ENCODE peak calls at places on chromosome 11, in nine cellular contexts. C is NCI-H774; O is activated naive CD8-positive, alpha-beta T cell treated with anti-CD3 and anti-CD28 coated beads for 36 hours; F is T-helper 1 cell; N is SW480; W is T-helper 2 cell; P is IMR-90; R is nucleus accumbens; Y is cardiac septum. U is an unnamed sample.

GRCh38 chr11:2549080-2549479 is 104.3 kb downstream of the KCNQ1 start:
- DNase-seq in C (no peak), O (no peak), F (no peak), N (no peak), W (no peak), P (no peak), R (no peak), Y (peak), U (no peak)

GRCh38 chr11:61334434-61335354 is 1.7 kb downstream of the TKFC start:
- DNase-seq in C (no peak), O (no peak), F (no peak), N (peak), W (no peak), P (peak), R (no peak), Y (peak), U (no peak)

GRCh38 chr11:67596753-67597300 is 9.9 kb upstream of the NDUFV1 start:
- DNase-seq in C (no peak), O (no peak), F (no peak), N (no peak), W (no peak), P (no peak), R (no peak), Y (no peak), U (no peak)

GRCh38 chr11:130642994-130643393 is 194.5 kb downstream of the ADAMTS15 start:
- DNase-seq in C (no peak), O (no peak), F (no peak), N (no peak), W (no peak), P (no peak), R (no peak), Y (no peak), U (no peak)

GRCh38 chr11:66951135-66951534 is 7.0 kb downstream of the PC start:
- DNase-seq in C (no peak), O (no peak), F (no peak), N (no peak), W (no peak), P (no peak), R (no peak), Y (no peak), U (no peak)

GRCh38 chr11:107928046-107928766 is at the start of gene RAB39A:
- DNase-seq in C (peak), O (peak), F (peak), N (peak), W (peak), P (peak), R (peak), Y (peak), U (peak)

GRCh38 chr11:45941285-45941684 is 18.8 kb downstream of the LARGE2 start:
- DNase-seq in C (no peak), O (no peak), F (no peak), N (no peak), W (no peak), P (no peak), R (no peak), Y (no peak), U (no peak)

GRCh38 chr11:8098361-8098760 is 17.4 kb downstream of the TUB start:
- DNase-seq in C (no peak), O (no peak), F (no peak), N (no peak), W (no peak), P (peak), R (no peak), Y (no peak), U (no peak)

GRCh38 chr11:62880803-62881578 is at the start of gene SLC3A2:
- DNase-seq in C (peak), O (peak), F (peak), N (peak), W (peak), P (peak), R (peak), Y (peak), U (peak)

GRCh38 chr11:113048820-113049555 is 87.8 kb downstream of the NCAM1 start:
- DNase-seq in C (no peak), O (no peak), F (no peak), N (no peak), W (no peak), P (no peak), R (no peak), Y (no peak), U (no peak)

GRCh38 chr11:79594839-79595238 is 154.0 kb upstream of the TENM4 start:
- DNase-seq in C (no peak), O (no peak), F (no peak), N (no peak), W (no peak), P (no peak), R (no peak), Y (no peak), U (no peak)

GRCh38 chr11:9643751-9644150 is 20.1 kb upstream of the SWAP70 start:
- DNase-seq in C (no peak), O (no peak), F (no peak), N (no peak), W (no peak), P (no peak), R (no peak), Y (no peak), U (no peak)

GRCh38 chr11:1163911-1164735 is 6.4 kb downstream of the MUC5AC start:
- DNase-seq in C (no peak), O (no peak), F (no peak), N (no peak), W (no peak), P (no peak), R (no peak), Y (no peak), U (no peak)

GRCh38 chr11:117806906-117807305 is 9.9 kb upstream of the DSCAML1 start:
- DNase-seq in C (no peak), O (no peak), F (no peak), N (no peak), W (no peak), P (no peak), R (no peak), Y (no peak), U (no peak)

GRCh38 chr11:130911306-130911705 is 5.0 kb downstream of the SNX19 start:
- DNase-seq in C (no peak), O (no peak), F (no peak), N (no peak), W (no peak), P (no peak), R (no peak), Y (no peak), U (no peak)

GRCh38 chr11:114779189-114779588 is 100.9 kb downstream of the NXPE2 start:
- DNase-seq in C (no peak), O (no peak), F (no peak), N (no peak), W (no peak), P (no peak), R (no peak), Y (no peak), U (no peak)

GRCh38 chr11:32052218-32052617 is 38.7 kb upstream of the RCN1 start:
- DNase-seq in C (peak), O (peak), F (peak), N (peak), W (peak), P (peak), R (peak), Y (no peak), U (peak)

GRCh38 chr11:6734616-6735015 is 37.2 kb downstream of the OR2AG2 start:
- DNase-seq in C (no peak), O (no peak), F (no peak), N (no peak), W (no peak), P (no peak), R (no peak), Y (no peak), U (no peak)

GRCh38 chr11:129815596-129816461 is at the start of gene TMEM45B:
- DNase-seq in C (peak), O (peak), F (no peak), N (peak), W (no peak), P (no peak), R (no peak), Y (peak), U (no peak)

GRCh38 chr11:73972620-73973449 is 9.8 kb downstream of the UCP2 start:
- DNase-seq in C (no peak), O (no peak), F (no peak), N (peak), W (no peak), P (no peak), R (no peak), Y (peak), U (no peak)

GRCh38 chr11:116513894-116514293 is 258.9 kb downstream of the BUD13 start:
- DNase-seq in C (no peak), O (no peak), F (no peak), N (peak), W (no peak), P (peak), R (no peak), Y (peak), U (peak)

GRCh38 chr11:12274558-12275197 is 102.7 kb upstream of the PARVA start:
- DNase-seq in C (no peak), O (no peak), F (no peak), N (no peak), W (no peak), P (peak), R (no peak), Y (peak), U (no peak)

GRCh38 chr11:17668166-17668565 is 51.2 kb upstream of the MYOD1 start:
- DNase-seq in C (no peak), O (no peak), F (no peak), N (no peak), W (no peak), P (no peak), R (no peak), Y (no peak), U (no peak)

U was measured in NCI-H460.